ENCODE peak calls at places on chromosomes 12 and 14, in nine cellular contexts. H, Q, N, P, F, M, X, D and L are unnamed samples.
A peak's percentile ranks its signal among the peaks of the same experiment; 100 is the strongest.

GRCh38 chr12:20451759-20452158 is 83.4 kb downstream of the PDE3A start:
- DNase-seq in F (no peak), D (no peak), P (peak; percentile 71), H (peak; percentile 50), M (no peak), N (no peak), Q (no peak), X (no peak), L (no peak)

GRCh38 chr12:53928054-53928879 is 10.4 kb upstream of the HOXC13 start:
- DNase-seq in H (no peak), Q (no peak), F (no peak), D (peak; percentile 82), X (no peak), P (no peak), M (no peak), N (no peak), L (no peak)

GRCh38 chr14:99792551-99793212 is 531 bp upstream of the EML1 start:
- DNase-seq in H (peak; percentile 16), Q (no peak), N (peak; percentile 46), X (no peak), M (no peak), P (peak; percentile 20), F (peak; percentile 32), D (no peak), L (no peak)

GRCh38 chr14:99277534-99277933 is 5.5 kb upstream of the BCL11B start:
- DNase-seq in M (no peak), H (no peak), D (no peak), X (no peak), P (no peak), Q (no peak), F (no peak), N (peak; percentile 7), L (no peak)

GRCh38 chr14:105091335-105092123 is 26.3 kb upstream of the GPR132 start:
- DNase-seq in D (no peak), H (peak; percentile 99), X (peak; percentile 89), N (peak; percentile 81), M (peak; percentile 94), P (no peak), F (peak; percentile 88), Q (no peak), L (peak; percentile 86)

GRCh38 chr12:92566448-92567040 is 136.2 kb upstream of the PLEKHG7 start:
- DNase-seq in M (no peak), F (no peak), H (no peak), Q (no peak), X (no peak), N (no peak), D (no peak), P (no peak), L (no peak)

GRCh38 chr14:91348861-91349465 is 68.7 kb downstream of the CCDC88C start:
- DNase-seq in X (no peak), M (no peak), H (no peak), D (no peak), Q (no peak), P (no peak), N (no peak), F (no peak), L (peak; percentile 3)

GRCh38 chr12:89960011-89960507 is 251.4 kb upstream of the ATP2B1 start:
- DNase-seq in H (no peak), M (no peak), P (peak; percentile 74), Q (no peak), X (no peak), N (no peak), D (no peak), F (no peak), L (no peak)

GRCh38 chr12:6871052-6871957 is 1.8 kb downstream of the SPSB2 start:
- DNase-seq in M (peak; percentile 45), H (peak; percentile 82), D (no peak), F (no peak), X (no peak), Q (no peak), P (no peak), N (no peak), L (peak; percentile 80)

GRCh38 chr14:53209370-53209769 is 56.2 kb upstream of the DDHD1 start:
- DNase-seq in F (no peak), Q (no peak), X (no peak), D (no peak), M (no peak), P (no peak), N (no peak), H (no peak), L (no peak)

GRCh38 chr12:15682826-15683225 is 106.4 kb downstream of the EPS8 start:
- DNase-seq in F (no peak), Q (no peak), H (peak; percentile 20), N (no peak), M (no peak), P (no peak), X (no peak), D (no peak), L (no peak)

GRCh38 chr12:15688838-15689237 is 100.3 kb downstream of the EPS8 start:
- DNase-seq in D (no peak), M (no peak), F (no peak), Q (no peak), H (no peak), P (no peak), N (no peak), X (no peak), L (no peak)

GRCh38 chr12:15688202-15688736 is 100.9 kb downstream of the EPS8 start:
- DNase-seq in D (peak; percentile 93), F (peak; percentile 54), M (peak; percentile 31), X (peak; percentile 74), Q (no peak), P (no peak), N (peak; percentile 58), H (peak; percentile 76), L (peak; percentile 75)

GRCh38 chr12:15687583-15687982 is 101.6 kb downstream of the EPS8 start:
- DNase-seq in D (no peak), H (no peak), F (no peak), P (no peak), X (no peak), Q (no peak), N (no peak), M (no peak), L (no peak)

DNA sequence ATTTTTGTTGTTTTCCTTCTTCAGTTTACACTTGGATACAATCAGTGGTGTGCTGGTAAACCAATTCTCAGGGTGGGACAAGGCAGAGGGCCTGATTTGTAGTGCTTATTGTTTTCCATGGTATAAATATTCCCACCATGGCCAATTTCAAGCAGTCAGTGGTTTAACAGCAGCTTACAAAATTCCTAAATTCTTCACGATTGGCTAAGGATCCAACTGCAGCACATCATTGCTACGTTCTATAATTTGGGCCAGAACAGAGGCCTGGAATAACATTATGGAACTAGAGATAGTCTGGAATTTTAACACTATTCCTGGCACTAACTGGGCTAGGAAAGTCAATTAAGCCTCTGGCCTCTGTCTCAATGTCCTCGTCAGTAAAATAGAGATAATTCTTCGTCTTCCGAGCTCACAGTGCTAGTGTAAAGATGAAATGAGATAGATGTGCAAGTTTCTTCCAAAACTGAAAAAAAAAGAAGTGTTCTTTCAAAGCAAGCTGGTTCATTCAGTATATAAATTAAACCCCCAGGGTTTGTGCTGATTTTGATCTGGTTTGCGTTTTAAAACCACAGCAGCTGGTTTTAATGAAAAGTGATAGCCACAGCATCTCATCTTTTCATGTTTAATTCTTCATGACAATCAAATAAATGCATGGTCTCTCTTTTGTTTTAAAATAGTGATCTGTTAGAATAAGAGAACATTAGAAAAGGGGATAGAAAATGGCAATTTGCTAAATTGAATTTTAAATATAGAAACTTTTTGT is 104.1 kb downstream of the EPS8 start:
- DNase-seq in Q (no peak), F (no peak), H (no peak), D (no peak), N (no peak), X (no peak), M (no peak), P (no peak), L (no peak)
- H3K4me1 ChIP-seq in Q (no peaks in the 10 kb centered on the region), F (peaks cover 21% of the 10 kb centered on the region), H (peaks cover 47% of the 10 kb centered on the region), D (peaks cover 23% of the 10 kb centered on the region), N (peaks cover 11% of the 10 kb centered on the region), X (peaks cover 9% of the 10 kb centered on the region), M (peaks cover 6% of the 10 kb centered on the region), P (peaks cover 7% of the 10 kb centered on the region), L (peaks cover 6% of the 10 kb centered on the region)

GRCh38 chr14:92665699-92666110 is 82.7 kb downstream of the LGMN start:
- DNase-seq in H (no peak), N (no peak), P (no peak), F (no peak), Q (no peak), M (no peak), X (no peak), D (no peak), L (no peak)
- TF ChIP-seq POLR2A in H (no peak), N (no peak), P (no peak), F (no peak), Q (no peak), M (no peak), X (no peak), D (no peak), L (no peak)

DNA sequence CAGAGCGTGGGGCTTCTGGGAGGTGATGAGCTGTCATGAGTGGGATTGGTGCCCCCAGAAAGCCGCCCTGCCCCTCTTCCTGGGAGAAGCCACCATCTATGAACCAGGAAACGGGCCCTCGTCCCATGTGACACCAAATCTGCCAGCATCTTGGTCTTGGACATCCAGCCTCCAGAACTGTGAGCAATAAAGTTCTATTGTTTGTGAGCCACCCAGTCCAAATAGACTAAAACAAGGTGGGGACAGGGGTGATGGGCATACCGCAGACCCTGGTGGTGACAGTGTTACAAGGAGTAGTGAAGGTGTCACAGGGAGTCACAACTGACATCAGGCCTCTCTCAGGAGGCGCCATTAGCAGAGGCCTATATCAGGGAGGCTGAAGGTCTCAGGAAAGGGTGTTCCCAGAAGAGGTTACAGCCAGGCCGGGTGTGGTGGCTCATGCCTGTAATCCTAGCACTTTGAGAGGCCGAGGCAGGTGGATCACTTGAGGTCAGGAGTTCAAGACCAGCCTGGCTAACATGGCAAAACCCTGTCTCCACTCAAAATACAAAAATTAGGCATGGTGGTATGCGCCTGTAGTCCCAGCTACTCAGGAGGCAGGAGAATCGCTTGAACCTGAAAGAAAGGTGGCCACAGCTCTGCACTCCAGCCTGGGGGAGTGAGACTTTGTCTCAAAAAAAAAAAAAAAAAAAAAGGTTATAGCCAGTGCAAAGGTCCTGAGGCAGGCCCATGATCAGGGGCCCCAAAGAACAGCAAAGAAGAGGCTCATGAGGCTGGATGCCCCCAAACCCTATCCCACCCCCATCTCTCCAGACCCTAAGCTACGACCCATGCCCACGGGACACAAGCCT is 53.0 kb downstream of the NCOR2 start:
- DNase-seq in N (no peak), D (no peak), P (no peak), X (no peak), F (no peak), H (no peak), M (no peak), Q (no peak), L (no peak)
- H3K4me1 ChIP-seq in N (peaks cover 84% of the 10 kb centered on the region), D (peaks cover 98% of the 10 kb centered on the region), P (peaks cover 46% of the 10 kb centered on the region), X (peaks cover 91% of the 10 kb centered on the region), F (peaks cover 83% of the 10 kb centered on the region), H (peaks cover 66% of the 10 kb centered on the region), M (peaks cover 83% of the 10 kb centered on the region), Q (peaks cover 63% of the 10 kb centered on the region), L (peaks cover 98% of the 10 kb centered on the region)

GRCh38 chr12:19303496-19303895 is 135.8 kb upstream of the AEBP2 start:
- DNase-seq in M (no peak), P (no peak), X (no peak), N (no peak), Q (no peak), H (no peak), D (no peak), F (no peak), L (no peak)
- TF ChIP-seq POLR2A in M (no peak), P (no peak), X (no peak), N (no peak), Q (no peak), H (no peak), D (no peak), F (no peak), L (no peak)

GRCh38 chr14:95137164-95137803 is 20.0 kb downstream of the DICER1 start:
- DNase-seq in X (no peak), F (no peak), Q (no peak), D (no peak), N (no peak), P (no peak), H (no peak), M (no peak), L (no peak)
- H3K4me1 ChIP-seq in X (peaks cover 57% of the 10 kb centered on the region), F (peaks cover 62% of the 10 kb centered on the region), Q (peaks cover 20% of the 10 kb centered on the region), D (peaks cover 77% of the 10 kb centered on the region), N (peaks cover 54% of the 10 kb centered on the region), P (peaks cover 19% of the 10 kb centered on the region), H (peaks cover 40% of the 10 kb centered on the region), M (peaks cover 34% of the 10 kb centered on the region), L (peaks cover 90% of the 10 kb centered on the region)